ENCODE peak calls at places on chromosomes 16 and 17, in five cellular contexts. C is sigmoid colon, M is A549, J is body of pancreas, A is ovary. F is an unnamed sample.

GRCh38 chr16:21940570-21940969 is 12.6 kb upstream of the UQCRC2 start:
- DNase-seq in C (no peak), M (no peak), J (no peak), A (no peak), F (no peak)

GRCh38 chr17:27378482-27379200 is 77.6 kb upstream of the KSR1 start:
- DNase-seq in C (peak), M (no peak), J (no peak), A (no peak), F (peak)

GRCh38 chr17:77473615-77474226 is 333.0 kb downstream of the SEC14L1 start:
- DNase-seq in C (no peak), M (no peak), J (no peak), A (no peak), F (no peak)

GRCh38 chr17:17739388-17740066 is 58.3 kb downstream of the RAI1 start:
- DNase-seq in C (peak), M (peak), J (no peak), A (peak), F (no peak)

GRCh38 chr17:81340606-81341346 is 45.7 kb upstream of the SLC38A10 start:
- DNase-seq in C (peak), M (no peak), J (peak), A (peak), F (peak)

GRCh38 chr17:64785050-64785449 is 122.9 kb upstream of the SMURF2 start:
- DNase-seq in C (peak), M (no peak), J (no peak), A (no peak), F (no peak)

GRCh38 chr17:72381597-72382397 is 261.0 kb downstream of the SOX9 start:
- DNase-seq in C (no peak), M (no peak), J (no peak), A (no peak), F (no peak)

GRCh38 chr17:10046259-10046658 is 141.2 kb upstream of the RCVRN start:
- DNase-seq in C (no peak), M (no peak), J (no peak), A (no peak), F (no peak)

GRCh38 chr16:15811778-15812750 is 44.8 kb downstream of the MYH11 start:
- DNase-seq in C (peak), M (no peak), J (peak), A (no peak), F (no peak)

GRCh38 chr17:63701477-63702222 is 1.7 kb upstream of the LIMD2 start:
- DNase-seq in C (no peak), M (no peak), J (peak), A (no peak), F (no peak)

GRCh38 chr17:65797809-65798208 is 236.4 kb upstream of the AXIN2 start:
- DNase-seq in C (no peak), M (no peak), J (no peak), A (no peak), F (no peak)

GRCh38 chr16:86761117-86761971 is 183.0 kb downstream of the FOXL1 start:
- DNase-seq in C (no peak), M (peak), J (peak), A (no peak), F (peak)

GRCh38 chr17:283911-284675 is 68.5 kb downstream of the RPH3AL start:
- DNase-seq in C (peak), M (no peak), J (no peak), A (peak), F (no peak)

GRCh38 chr17:63356275-63356905 is 89.7 kb downstream of the CYB561 start:
- DNase-seq in C (no peak), M (no peak), J (no peak), A (no peak), F (no peak)

GRCh38 chr16:2948807-2949704 is 15.0 kb upstream of the KREMEN2 start:
- DNase-seq in C (no peak), M (no peak), J (no peak), A (no peak), F (no peak)

GRCh38 chr16:984106-984505 is 2.5 kb downstream of the SOX8 start:
- DNase-seq in C (no peak), M (no peak), J (no peak), A (no peak), F (no peak)

GRCh38 chr17:57135026-57135747 is 50.1 kb downstream of the AKAP1 start:
- DNase-seq in C (no peak), M (no peak), J (no peak), A (no peak), F (no peak)

GRCh38 chr17:68771867-68772515 is 170.8 kb upstream of the FAM20A start:
- DNase-seq in C (no peak), M (peak), J (peak), A (no peak), F (no peak)

GRCh38 chr16:89120921-89121351 is 27.3 kb downstream of the ACSF3 start:
- DNase-seq in C (no peak), M (no peak), J (no peak), A (no peak), F (no peak)

GRCh38 chr17:61161615-61162134 is 238.0 kb upstream of the TBX2 start:
- DNase-seq in C (no peak), M (no peak), J (no peak), A (no peak), F (no peak)

GRCh38 chr17:28170771-28171170 is 128.3 kb downstream of the NLK start:
- DNase-seq in C (no peak), M (no peak), J (no peak), A (no peak), F (no peak)

GRCh38 chr16:3611145-3611977 is at the start of gene SLX4:
- DNase-seq in C (peak), M (peak), J (peak), A (peak), F (peak)

GRCh38 chr16:12729448-12729847 is 74.2 kb downstream of the CPPED1 start:
- DNase-seq in C (no peak), M (no peak), J (no peak), A (no peak), F (no peak)

GRCh38 chr17:51397361-51398127 is 137.2 kb downstream of the UTP18 start:
- DNase-seq in C (no peak), M (peak), J (no peak), A (no peak), F (no peak)

GRCh38 chr17:72579990-72580320 is 459.1 kb downstream of the SOX9 start:
- DNase-seq in C (no peak), M (no peak), J (no peak), A (no peak), F (no peak)

GRCh38 chr17:8480011-8480976 is 44.6 kb downstream of the NDEL1 start:
- DNase-seq in C (no peak), M (no peak), J (no peak), A (peak), F (no peak)

GRCh38 chr17:35740997-35741931 is 9.8 kb downstream of the RASL10B start:
- DNase-seq in C (peak), M (no peak), J (no peak), A (no peak), F (peak)

GRCh38 chr17:79672496-79672895 is 58.2 kb upstream of the ENPP7 start:
- DNase-seq in C (no peak), M (no peak), J (no peak), A (no peak), F (no peak)

GRCh38 chr16:73179671-73180370 is 131.9 kb upstream of the ZFHX3 start:
- DNase-seq in C (peak), M (no peak), J (no peak), A (peak), F (no peak)

DNA sequence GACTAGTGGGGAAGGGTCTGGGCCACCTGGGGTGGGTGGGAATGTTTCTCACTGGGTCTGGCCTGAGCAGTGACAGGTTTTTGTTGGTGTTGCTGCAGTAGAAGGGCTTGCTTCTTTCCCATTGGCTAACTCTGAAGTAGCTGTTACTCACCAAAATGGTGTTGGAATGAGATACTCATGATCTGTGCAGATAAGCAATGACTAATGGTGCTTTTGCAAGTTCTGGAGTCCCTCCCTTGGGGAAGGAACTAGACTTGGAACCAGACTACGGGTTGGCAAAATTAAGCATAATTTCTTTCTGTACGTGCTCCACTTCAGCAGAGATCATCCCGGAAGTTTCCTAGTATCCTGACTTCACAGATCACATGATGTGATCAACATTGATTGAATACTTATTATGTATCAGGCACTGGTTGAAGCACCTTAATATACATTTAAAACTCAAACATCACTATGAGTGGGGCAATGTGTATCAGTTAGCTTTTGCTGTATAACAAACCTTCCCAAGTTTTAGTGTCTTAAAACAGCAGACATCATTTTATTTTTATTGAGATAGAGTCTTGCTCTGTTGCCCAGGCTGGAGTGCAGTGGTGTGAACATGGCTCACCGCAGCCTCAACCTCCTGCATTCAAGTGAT is 30.1 kb downstream of the CHP2 start:
- DNase-seq in C (no peak), M (no peak), J (no peak), A (no peak), F (no peak)
- H3K27ac ChIP-seq in C (no peak), M (no peak), J (no peak), A (no peak), F (no peak)

GRCh38 chr17:82495844-82496528 is 23.5 kb upstream of the FOXK2 start:
- DNase-seq in C (no peak), M (no peak), J (no peak), A (no peak), F (no peak)

GRCh38 chr17:82497483-82498405 is 21.8 kb upstream of the FOXK2 start:
- DNase-seq in C (peak), M (no peak), J (peak), A (peak), F (peak)

GRCh38 chr17:82494236-82495055 is 25.1 kb upstream of the FOXK2 start:
- DNase-seq in C (peak), M (peak), J (peak), A (peak), F (peak)

GRCh38 chr17:82493517-82493840 is 26.1 kb upstream of the FOXK2 start:
- DNase-seq in C (no peak), M (peak), J (no peak), A (no peak), F (peak)

GRCh38 chr17:82496529-82497434 is 22.8 kb upstream of the FOXK2 start:
- DNase-seq in C (peak), M (peak), J (peak), A (peak), F (peak)
- TF ChIP-seq POLR2A in C (peak), M (peak), J (peak), A (peak), F (no peak)

GRCh38 chr16:85566502-85567100 is 46.5 kb upstream of the GSE1 start:
- DNase-seq in C (no peak), M (no peak), J (no peak), A (no peak), F (no peak)

GRCh38 chr16:85565796-85566501 is 47.2 kb upstream of the GSE1 start:
- DNase-seq in C (no peak), M (no peak), J (no peak), A (no peak), F (no peak)

GRCh38 chr16:85568519-85568918 is 44.6 kb upstream of the GSE1 start:
- DNase-seq in C (no peak), M (no peak), J (peak), A (no peak), F (peak)

GRCh38 chr16:85569039-85569614 is 44.0 kb upstream of the GSE1 start:
- DNase-seq in C (no peak), M (no peak), J (no peak), A (no peak), F (no peak)

GRCh38 chr16:85567101-85567866 is 45.8 kb upstream of the GSE1 start:
- DNase-seq in C (no peak), M (no peak), J (no peak), A (no peak), F (peak)
- H3K27ac ChIP-seq in C (no peak), M (no peak), J (no peak), A (no peak), F (peak)

DNA sequence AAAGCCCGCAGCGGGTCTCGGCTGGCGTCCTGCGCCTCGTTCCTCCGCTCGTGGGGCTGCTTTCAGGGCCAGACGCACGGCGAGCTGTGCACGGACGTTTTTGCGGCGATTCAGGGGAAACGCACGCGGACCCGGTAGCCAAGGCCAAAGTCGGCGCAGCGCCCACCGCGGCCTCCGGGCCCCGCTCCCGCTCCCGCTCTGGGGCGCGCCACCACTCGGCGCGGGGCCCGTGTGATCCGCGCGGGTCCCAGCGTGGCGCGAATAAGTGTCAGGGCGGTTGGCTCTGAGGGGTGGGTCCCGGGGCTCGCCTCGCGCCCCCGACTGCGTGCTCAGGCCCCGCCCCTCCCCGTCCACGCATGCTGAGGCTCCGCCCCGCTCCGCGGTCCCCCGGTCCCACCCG is 694 bp upstream of the TBCD start:
- DNase-seq in C (no peak), M (no peak), J (no peak), A (no peak), F (no peak)
- TF ChIP-seq POLR2A in C (no peak), M (no peak), J (no peak), A (no peak), F (peak)

GRCh38 chr17:39619786-39620101 is 7.0 kb upstream of the PPP1R1B start:
- DNase-seq in C (no peak), M (no peak), J (no peak), A (no peak), F (no peak)
- H3K27ac ChIP-seq in C (no peak), M (no peak), J (no peak), A (no peak), F (no peak)

F was measured in thyroid gland.